ENCODE peak calls at places on chromosomes 5 and 9, in four cellular contexts. E is NCI-H1436; S is activated CD8-positive, alpha-beta memory T cell treated with anti-CD3 and anti-CD28 coated beads, Interleukin-2, amount 50 U/mL, for 48 hours; P is T-helper 1 cell. V is an unnamed sample.

GRCh38 chr5:1112596-1113331 is 901 bp upstream of the SLC12A7 start:
- DNase-seq in S (no peak), E (no peak), P (no peak), V (no peak)

GRCh38 chr5:116865651-116866050 is 291.0 kb upstream of the SEMA6A start:
- DNase-seq in E (no peak), S (no peak), P (no peak), V (no peak)

GRCh38 chr9:2837915-2838314 is 6.0 kb downstream of the PUM3 start:
- DNase-seq in S (no peak), P (no peak), E (no peak), V (no peak)

GRCh38 chr5:110823571-110823970 is 84.8 kb downstream of the SLC25A46 start:
- DNase-seq in E (no peak), S (no peak), P (no peak), V (no peak)

GRCh38 chr9:105663914-105664313 is 1.7 kb downstream of the TAL2 start:
- DNase-seq in P (no peak), E (no peak), S (no peak), V (no peak)

GRCh38 chr9:92740015-92740408 is 24.6 kb downstream of the BICD2 start:
- DNase-seq in P (no peak), E (no peak), S (no peak), V (no peak)

GRCh38 chr9:70421272-70422180 is 7.1 kb upstream of the KLF9 start:
- DNase-seq in S (no peak), P (peak), E (no peak), V (no peak)

GRCh38 chr5:57412680-57413079 is 69.9 kb downstream of the ACTBL2 start:
- DNase-seq in P (no peak), S (no peak), E (no peak), V (no peak)

GRCh38 chr9:34035656-34036055 is 13.0 kb downstream of the UBAP2 start:
- DNase-seq in S (no peak), E (no peak), P (no peak), V (no peak)

GRCh38 chr9:74361508-74361907 is 135.6 kb upstream of the RORB start:
- DNase-seq in E (no peak), S (no peak), P (no peak), V (no peak)

GRCh38 chr5:35904443-35905132 is 33.8 kb downstream of the CAPSL start:
- DNase-seq in E (no peak), S (no peak), P (no peak), V (no peak)

GRCh38 chr5:117713585-117714198 is 1139.1 kb upstream of the SEMA6A start:
- DNase-seq in E (no peak), S (no peak), P (no peak), V (no peak)

GRCh38 chr5:73957397-73958001 is 331.5 kb downstream of the ARHGEF28 start:
- DNase-seq in E (no peak), P (no peak), S (no peak), V (no peak)

GRCh38 chr9:125585503-125586172 is 121.4 kb downstream of the MAPKAP1 start:
- DNase-seq in E (no peak), S (no peak), P (no peak), V (no peak)

GRCh38 chr5:88813244-88813643 is 69.7 kb downstream of the MEF2C start:
- DNase-seq in E (no peak), P (no peak), S (no peak), V (no peak)

GRCh38 chr5:454936-455335 is 12.0 kb downstream of the EXOC3 start:
- DNase-seq in P (no peak), E (no peak), S (no peak), V (no peak)